ENCODE peak calls at places on chromosomes 5 and 9, in five cellular contexts. C is ovary, P is endothelial cell, I is thoracic aorta, Z is RWPE1. R is an unnamed sample.

GRCh38 chr5:170302729-170303501 is 5.3 kb upstream of the LCP2 start:
- DNase-seq in I (no peak), P (no peak), C (peak; percentile 71), Z (no peak), R (peak; percentile 63)

GRCh38 chr5:125518169-125518568 is 771.7 kb upstream of the ZNF608 start:
- DNase-seq in P (no peak), Z (no peak), I (no peak), C (no peak), R (no peak)

GRCh38 chr9:132901859-132902831 is 23.4 kb downstream of the SPACA9 start:
- DNase-seq in I (peak; percentile 34), Z (peak; percentile 95), P (peak; percentile 85), C (peak; percentile 70), R (peak; percentile 87)

GRCh38 chr9:133694686-133695085 is 43.5 kb downstream of the SARDH start:
- DNase-seq in C (no peak), P (no peak), I (no peak), Z (no peak), R (no peak)

GRCh38 chr9:75653750-75654149 is 236.7 kb upstream of the PCSK5 start:
- DNase-seq in Z (no peak), C (no peak), I (no peak), P (no peak), R (no peak)

GRCh38 chr5:59038169-59039002 is 455.5 kb downstream of the RAB3C start:
- DNase-seq in Z (no peak), P (no peak), I (no peak), C (no peak), R (peak; percentile 39)

GRCh38 chr9:89278551-89278950 is 32.4 kb upstream of the CKS2 start:
- DNase-seq in Z (no peak), P (no peak), I (no peak), C (no peak), R (no peak)

GRCh38 chr9:32776201-32776600 is 7.1 kb upstream of the TMEM215 start:
- DNase-seq in I (no peak), C (no peak), Z (no peak), P (no peak), R (no peak)

GRCh38 chr5:150500328-150500841 is 7.5 kb upstream of the NDST1 start:
- DNase-seq in C (no peak), P (no peak), I (no peak), Z (no peak), R (no peak)

GRCh38 chr5:145598184-145598583 is 237.0 kb downstream of the PRELID2 start:
- DNase-seq in C (no peak), I (no peak), Z (no peak), P (no peak), R (no peak)

GRCh38 chr9:114869845-114870244 is 60.5 kb downstream of the TNFSF8 start:
- DNase-seq in C (no peak), Z (no peak), P (no peak), I (no peak), R (no peak)

GRCh38 chr9:81595887-81596558 is 93.3 kb downstream of the TLE1 start:
- DNase-seq in I (no peak), P (no peak), Z (no peak), C (no peak), R (no peak)

GRCh38 chr9:15697459-15697858 is 144.6 kb downstream of the CCDC171 start:
- DNase-seq in Z (peak; percentile 41), I (no peak), P (no peak), C (no peak), R (no peak)

GRCh38 chr9:137190315-137190853 is 1.9 kb downstream of the SSNA1 start:
- DNase-seq in P (no peak), I (no peak), Z (no peak), C (no peak), R (no peak)

GRCh38 chr9:137187386-137187785 is 974 bp downstream of the ANAPC2 start:
- DNase-seq in I (no peak), C (no peak), P (no peak), Z (no peak), R (no peak)

GRCh38 chr9:137188086-137188489 is 272 bp downstream of the ANAPC2 start:
- DNase-seq in C (no peak), P (no peak), I (no peak), Z (no peak), R (no peak)

GRCh38 chr9:137189297-137190295 is 1.1 kb downstream of the SSNA1 start:
- DNase-seq in Z (no peak), P (no peak), I (no peak), C (no peak), R (no peak)

DNA sequence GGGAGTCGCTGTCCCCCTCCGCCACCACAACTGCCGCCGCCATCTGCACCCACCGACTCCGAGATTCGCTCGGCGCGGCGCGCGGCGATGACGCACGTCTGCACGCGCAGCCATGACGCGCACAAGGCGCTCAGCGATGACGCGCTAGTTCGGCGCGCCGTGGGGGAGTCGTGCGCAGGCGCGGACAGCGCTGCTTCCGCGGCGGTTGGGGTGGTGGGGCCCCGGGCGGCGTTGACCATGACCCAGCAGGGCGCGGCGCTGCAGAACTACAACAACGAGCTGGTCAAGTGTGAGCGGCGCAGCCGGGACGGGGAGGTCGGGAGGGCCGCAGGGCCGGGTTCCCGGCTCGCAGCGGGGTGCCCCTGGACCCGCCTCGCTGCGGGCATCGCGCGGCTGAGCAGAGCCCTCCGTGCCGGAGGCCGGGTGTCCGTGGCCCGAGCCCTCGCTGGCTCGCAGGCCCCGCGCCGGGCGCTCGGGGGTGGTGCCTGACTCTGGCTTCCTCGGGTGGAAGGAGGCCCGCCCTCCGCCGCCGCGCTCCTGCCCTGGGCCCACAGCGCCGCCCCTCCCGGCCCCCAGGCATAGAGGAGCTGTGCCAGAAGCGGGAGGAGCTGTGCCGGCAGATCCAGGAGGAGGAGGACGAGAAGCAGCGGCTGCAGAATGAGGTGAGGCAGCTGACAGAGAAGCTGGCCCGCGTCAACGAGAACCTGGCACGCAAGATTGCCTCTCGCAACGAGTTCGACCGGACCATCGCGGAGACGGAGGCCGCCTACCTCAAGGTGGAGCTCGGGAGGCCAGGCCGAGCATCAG is at the start of the genes ANAPC2 and SSNA1:
- DNase-seq in Z (peak; percentile 98), I (peak; percentile 52), P (peak; percentile 95), C (peak; percentile 96), R (peak; percentile 96)
- TF ChIP-seq CTCF in Z (peak; percentile 57), I (peak; percentile 18), P (no peak), C (no peak), R (peak; percentile 50)

GRCh38 chr5:66617223-66617861 is 21.1 kb downstream of the MAST4 start:
- DNase-seq in Z (no peak), P (no peak), C (no peak), I (no peak), R (peak; percentile 36)
- TF ChIP-seq CTCF in Z (no peak), P (no peak), C (no peak), I (no peak), R (no peak)

DNA sequence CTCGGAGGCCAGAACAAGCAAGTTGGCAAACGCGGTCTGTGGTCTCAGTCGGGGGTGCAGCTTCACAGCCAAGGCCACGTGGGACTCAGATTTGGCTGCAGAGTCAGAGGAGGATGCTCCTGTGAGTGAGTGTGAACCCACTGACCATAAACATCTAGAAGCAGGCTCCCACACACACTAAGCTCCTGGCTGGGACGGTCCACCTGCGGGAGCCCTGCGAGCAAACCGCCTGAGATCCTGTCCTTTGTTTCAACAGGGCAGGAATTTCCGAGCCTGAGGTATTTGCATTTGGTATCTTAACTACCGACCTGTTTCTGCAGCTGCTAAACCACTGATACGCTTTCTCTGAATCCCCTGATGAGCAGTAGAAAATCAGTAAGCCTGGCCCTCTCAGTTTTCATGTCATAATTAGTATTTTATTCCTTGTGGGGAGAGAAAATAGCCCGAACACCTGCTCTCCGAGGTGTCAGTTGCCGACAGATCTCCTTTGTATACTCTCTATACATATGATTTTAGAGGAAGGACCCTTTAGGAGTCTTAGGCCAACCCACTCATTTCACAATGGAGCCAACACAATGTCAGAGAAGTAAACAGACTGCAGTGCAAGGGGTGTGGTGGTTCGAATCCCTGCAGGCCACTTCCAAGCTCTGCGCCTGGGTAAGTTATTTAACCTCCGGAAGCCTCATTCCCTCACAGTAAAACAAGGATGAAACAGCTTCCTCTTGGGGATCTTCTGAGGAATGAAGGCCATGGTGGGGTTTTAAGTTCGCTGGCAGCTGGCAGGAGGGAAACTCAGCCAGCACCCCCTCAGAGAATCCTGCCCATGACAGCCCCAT is 41.0 kb upstream of the PWWP2A start:
- DNase-seq in I (no peak), Z (no peak), C (no peak), P (peak; percentile 23), R (no peak)
- TF ChIP-seq CTCF in I (no peak), Z (no peak), C (no peak), P (no peak), R (no peak)

DNA sequence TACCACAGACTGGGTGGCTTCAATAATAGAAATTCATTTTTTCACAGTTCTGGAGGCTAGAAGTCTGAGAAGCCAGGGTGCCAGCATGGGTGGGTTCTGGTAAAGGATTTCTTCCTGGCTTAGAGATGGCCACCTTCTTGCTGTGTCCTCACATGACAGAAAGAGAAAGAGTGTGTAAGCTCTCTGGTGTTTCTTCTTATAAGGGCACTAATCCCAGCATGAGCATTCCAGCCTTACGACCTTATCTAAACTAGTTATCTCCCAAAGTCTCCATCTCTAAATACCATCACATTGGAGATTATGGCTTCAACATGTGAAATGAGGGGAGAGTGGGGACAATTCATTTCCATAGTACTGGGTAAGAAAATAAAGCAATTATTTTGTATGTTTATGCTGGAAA is 226.5 kb upstream of the TUSC1 start:
- DNase-seq in P (no peak), C (no peak), Z (no peak), I (no peak), R (no peak)
- TF ChIP-seq CTCF in P (no peak), C (no peak), Z (no peak), I (no peak), R (no peak)

GRCh38 chr5:88818296-88818695 is 64.7 kb downstream of the MEF2C start:
- DNase-seq in I (no peak), Z (no peak), P (no peak), C (no peak), R (no peak)

GRCh38 chr5:88819332-88819999 is 63.5 kb downstream of the MEF2C start:
- DNase-seq in Z (no peak), I (no peak), C (no peak), P (no peak), R (no peak)

GRCh38 chr5:88820581-88820980 is 62.4 kb downstream of the MEF2C start:
- DNase-seq in P (no peak), Z (no peak), C (no peak), I (no peak), R (no peak)

GRCh38 chr5:88823201-88823600 is 59.8 kb downstream of the MEF2C start:
- DNase-seq in Z (no peak), I (no peak), C (no peak), P (no peak), R (no peak)

GRCh38 chr5:88821161-88821560 is 61.8 kb downstream of the MEF2C start:
- DNase-seq in Z (no peak), C (no peak), I (no peak), P (no peak), R (no peak)
- TF ChIP-seq CTCF in Z (no peak), C (no peak), I (no peak), P (no peak), R (no peak)

R was measured in cardiac muscle cell.